ENCODE peak calls at places on chromosomes 4 and X, in ten cellular contexts. P is OCI-LY7; B is lung; Q is GM04503; M is dermis blood vessel endothelial cell; J is mucosa of descending colon; R is EL; Z is activated CD8-positive, alpha-beta memory T cell treated with anti-CD3 and anti-CD28 coated beads for 4 hours; L is EH; G is mammary epithelial cell. D is an unnamed sample.

GRCh38 chrX:51598899-51599298 is 19.8 kb downstream of the CENPVL3 start:
- DNase-seq in M (no peak), Q (no peak), L (no peak), Z (no peak), G (no peak), J (no peak), R (no peak), B (no peak), P (no peak), D (no peak)

GRCh38 chr4:122009524-122009923 is 57.7 kb upstream of the TRPC3 start:
- DNase-seq in Q (no peak), B (no peak), R (no peak), Z (no peak), L (no peak), P (no peak), G (no peak), J (no peak), M (no peak), D (no peak)

GRCh38 chr4:52588097-52588496 is 71.0 kb downstream of the USP46 start:
- DNase-seq in M (peak; percentile 72), B (no peak), G (no peak), J (peak; percentile 37), Q (no peak), Z (no peak), L (peak; percentile 35), P (peak; percentile 17), R (peak; percentile 10), D (peak; percentile 32)

GRCh38 chrX:152915541-152916241 is 17.8 kb downstream of the ZNF185 start:
- DNase-seq in Q (no peak), B (no peak), L (peak; percentile 62), Z (no peak), J (no peak), M (peak; percentile 43), G (peak; percentile 20), R (peak; percentile 56), P (peak; percentile 31), D (peak; percentile 66)

GRCh38 chr4:169345207-169345788 is 74.5 kb upstream of the SH3RF1 start:
- DNase-seq in B (no peak), R (peak; percentile 80), Q (peak; percentile 77), M (peak; percentile 43), G (peak; percentile 92), P (no peak), L (peak; percentile 73), Z (no peak), J (no peak), D (peak; percentile 83)

GRCh38 chr4:147447820-147448219 is 33.1 kb upstream of the EDNRA start:
- DNase-seq in Q (no peak), L (peak; percentile 68), Z (no peak), R (peak; percentile 28), B (no peak), P (no peak), J (no peak), M (no peak), G (peak; percentile 66), D (no peak)

GRCh38 chr4:174483792-174484191 is 38.5 kb downstream of the HPGD start:
- DNase-seq in J (no peak), Q (no peak), L (no peak), B (no peak), P (no peak), G (no peak), R (no peak), M (no peak), Z (no peak), D (no peak)

GRCh38 chr4:121339824-121340223 is 41.0 kb downstream of the QRFPR start:
- DNase-seq in P (no peak), B (no peak), L (no peak), Z (no peak), Q (no peak), J (no peak), G (no peak), R (no peak), M (no peak), D (no peak)

GRCh38 chr4:24578364-24578763 is 6.0 kb downstream of the DHX15 start:
- DNase-seq in B (no peak), Q (no peak), R (no peak), M (no peak), Z (no peak), G (no peak), P (no peak), J (no peak), L (no peak), D (no peak)

GRCh38 chr4:73573794-73574528 is 46.3 kb downstream of the RASSF6 start:
- DNase-seq in B (peak; percentile 67), M (peak; percentile 86), Z (no peak), G (peak; percentile 52), R (peak; percentile 71), L (peak; percentile 64), J (peak; percentile 78), Q (peak; percentile 5), P (peak; percentile 86), D (peak; percentile 33)

GRCh38 chr4:81314897-81315470 is 100.0 kb upstream of the PRKG2 start:
- DNase-seq in B (no peak), G (peak; percentile 1), P (no peak), Z (no peak), Q (peak; percentile 21), M (no peak), J (no peak), L (peak; percentile 52), R (peak; percentile 1), D (peak; percentile 38)

GRCh38 chrX:34848281-34848680 is 94.3 kb upstream of the FAM47B start:
- DNase-seq in L (peak; percentile 85), P (no peak), J (no peak), G (peak; percentile 55), Z (no peak), R (peak; percentile 60), B (no peak), Q (no peak), M (no peak), D (peak; percentile 20)

GRCh38 chrX:72609313-72609712 is 36.7 kb upstream of the HDAC8 start:
- DNase-seq in G (peak; percentile 7), Z (no peak), B (no peak), J (no peak), L (peak; percentile 1), Q (no peak), R (peak; percentile 2), M (peak; percentile 51), P (no peak), D (peak; percentile 28)

GRCh38 chrX:6026484-6026883 is 202.2 kb downstream of the NLGN4X start:
- DNase-seq in M (no peak), Z (no peak), L (no peak), Q (no peak), B (no peak), G (no peak), J (no peak), P (no peak), R (no peak), D (no peak)

GRCh38 chr4:129355031-129355430 is 259.1 kb downstream of the C4orf33 start:
- DNase-seq in Q (no peak), L (no peak), G (no peak), Z (no peak), P (no peak), R (no peak), J (no peak), M (no peak), B (no peak), D (no peak)

D was measured in AG08395.